ENCODE peak calls at places on chromosomes 6 and 20, in nine cellular contexts. A is CD8-positive, alpha-beta T cell; X is left ventricle myocardium inferior; R is heart right ventricle; D is lung; Z is uterus; J is GM23338; M is IMR-90; Q is transverse colon. S is an unnamed sample.

GRCh38 chr20:48772183-48772976 is 55.4 kb downstream of the PREX1 start:
- DNase-seq in M (no peak), D (peak; percentile 65), J (no peak), R (peak; percentile 70), Z (no peak), A (no peak), Q (peak; percentile 40), X (peak; percentile 63), S (no peak)

GRCh38 chr6:154500769-154501171 is 9.7 kb downstream of the CNKSR3 start:
- DNase-seq in A (no peak), X (no peak), M (no peak), Z (no peak), J (peak; percentile 72), D (no peak), R (no peak), Q (no peak), S (peak; percentile 8)

GRCh38 chr6:112470396-112470795 is 123.3 kb downstream of the RFPL4B start:
- DNase-seq in M (peak; percentile 49), A (no peak), X (no peak), D (no peak), Z (no peak), Q (no peak), R (no peak), J (no peak), S (no peak)

GRCh38 chr6:139531148-139531547 is 156.7 kb upstream of the CITED2 start:
- DNase-seq in R (no peak), Q (peak; percentile 14), A (peak; percentile 47), M (peak; percentile 62), Z (no peak), D (no peak), X (no peak), J (no peak), S (no peak)

GRCh38 chr20:5056801-5057599 is 55.7 kb upstream of the SLC23A2 start:
- DNase-seq in D (peak; percentile 34), M (peak; percentile 46), J (peak; percentile 64), R (peak; percentile 23), Q (peak; percentile 55), Z (no peak), A (peak; percentile 76), X (peak; percentile 39), S (no peak)

GRCh38 chr6:74114428-74114827 is 418.4 kb downstream of the CD109 start:
- DNase-seq in R (no peak), A (no peak), Z (no peak), X (no peak), J (no peak), Q (no peak), D (no peak), M (peak; percentile 35), S (no peak)

GRCh38 chr6:13432526-13433218 is 54.7 kb downstream of the GFOD1 start:
- DNase-seq in D (no peak), J (no peak), Z (no peak), A (no peak), Q (no peak), M (no peak), R (no peak), X (no peak), S (no peak)

GRCh38 chr20:61753196-61753942 is 312.3 kb downstream of the TAF4 start:
- DNase-seq in R (no peak), M (peak; percentile 55), X (no peak), D (no peak), Q (no peak), A (no peak), J (no peak), Z (no peak), S (no peak)

GRCh38 chr20:62305765-62306431 is 3.1 kb downstream of the ADRM1 start:
- DNase-seq in Q (no peak), X (no peak), A (no peak), M (no peak), R (peak; percentile 12), D (no peak), J (no peak), Z (no peak), S (no peak)

GRCh38 chr6:149331043-149331807 is 13.7 kb downstream of the TAB2 start:
- DNase-seq in D (no peak), M (peak; percentile 73), J (no peak), Z (no peak), A (no peak), Q (no peak), X (no peak), R (no peak), S (no peak)

GRCh38 chr6:33634986-33635385 is 13.9 kb downstream of the ITPR3 start:
- DNase-seq in D (no peak), J (no peak), X (no peak), R (no peak), Z (no peak), A (no peak), Q (no peak), M (no peak), S (no peak)

GRCh38 chr6:158172001-158172400 is 3.9 kb downstream of the GTF2H5 start:
- DNase-seq in M (no peak), A (no peak), J (no peak), Z (no peak), R (no peak), Q (no peak), D (no peak), X (no peak), S (no peak)

DNA sequence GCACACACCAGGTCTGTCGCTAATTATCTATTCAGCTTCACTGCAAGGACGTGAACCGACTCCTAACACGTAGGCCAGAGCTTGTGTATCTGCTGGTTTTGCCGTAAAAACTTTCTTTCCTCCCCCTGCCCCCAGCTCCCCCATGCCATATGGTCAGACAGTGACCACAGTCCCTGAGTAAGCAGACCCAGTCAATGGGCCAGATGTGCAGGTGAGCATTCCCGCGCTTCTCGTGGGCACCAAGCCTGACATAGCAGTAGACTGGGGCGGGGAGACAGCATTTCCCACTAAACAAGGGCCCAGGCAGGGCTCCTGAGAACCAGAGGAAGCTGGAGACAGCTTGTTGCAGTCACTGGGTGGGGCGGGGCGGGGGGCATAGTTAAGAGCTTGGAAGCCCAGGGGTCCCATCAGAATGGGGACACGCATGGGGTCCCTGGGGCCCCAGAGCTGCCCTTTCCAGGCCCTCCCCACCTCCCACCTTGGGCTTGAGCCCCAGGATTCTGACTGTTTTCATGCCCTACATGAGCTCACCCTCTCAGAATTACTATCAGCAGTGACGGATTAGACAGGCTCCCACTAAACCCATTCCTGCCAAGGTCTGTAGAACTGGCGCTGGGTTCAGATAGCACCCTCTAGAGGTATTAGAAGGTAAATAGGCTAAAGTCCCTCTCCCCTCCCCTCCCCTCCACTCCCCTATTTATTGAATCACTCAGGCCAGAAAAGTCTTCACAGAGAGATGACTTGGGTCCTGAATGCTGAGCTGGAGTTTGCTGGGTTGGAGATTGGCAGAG is 51.8 kb downstream of the CDH26 start:
- DNase-seq in M (no peak), Q (no peak), A (no peak), D (peak; percentile 25), Z (no peak), J (peak; percentile 79), X (no peak), R (no peak), S (no peak)
- TF ChIP-seq CTCF in M (no peak), Q (no peak), A (no peak), D (no peak), Z (no peak), J (peak; percentile 66), X (no peak), R (no peak), S (no peak)

DNA sequence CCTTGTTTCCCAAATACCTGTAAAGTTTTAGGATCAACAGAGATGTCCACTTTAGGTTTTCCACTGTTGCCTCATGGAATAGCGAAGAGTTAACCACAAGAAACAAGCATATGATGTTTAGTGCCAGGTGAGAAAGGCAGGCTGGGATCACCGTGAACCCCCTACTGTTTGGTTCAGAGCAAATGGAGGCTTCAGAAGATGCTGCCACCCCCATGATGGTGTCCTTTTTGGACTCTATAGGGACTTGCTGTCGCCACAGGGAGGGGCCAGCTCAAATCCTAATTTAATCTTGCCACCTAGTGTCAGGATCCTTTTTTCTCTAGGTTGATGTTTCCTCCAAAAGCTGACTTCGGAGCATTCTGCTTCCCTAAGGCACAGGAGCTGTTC is 1.9 kb upstream of the DLL1 start:
- DNase-seq in A (no peak), Z (no peak), M (no peak), D (no peak), X (no peak), Q (no peak), R (no peak), J (no peak), S (no peak)
- H3K27me3 ChIP-seq in A (peaks cover 8% of the 10 kb centered on the region), Z (peaks cover 24% of the 10 kb centered on the region), M (peaks cover 85% of the 10 kb centered on the region), D (peaks cover 3% of the 10 kb centered on the region), X (peaks cover 78% of the 10 kb centered on the region), Q (peaks cover 92% of the 10 kb centered on the region), R (peaks cover 32% of the 10 kb centered on the region), J (peaks cover 85% of the 10 kb centered on the region), S (peaks cover 24% of the 10 kb centered on the region)

DNA sequence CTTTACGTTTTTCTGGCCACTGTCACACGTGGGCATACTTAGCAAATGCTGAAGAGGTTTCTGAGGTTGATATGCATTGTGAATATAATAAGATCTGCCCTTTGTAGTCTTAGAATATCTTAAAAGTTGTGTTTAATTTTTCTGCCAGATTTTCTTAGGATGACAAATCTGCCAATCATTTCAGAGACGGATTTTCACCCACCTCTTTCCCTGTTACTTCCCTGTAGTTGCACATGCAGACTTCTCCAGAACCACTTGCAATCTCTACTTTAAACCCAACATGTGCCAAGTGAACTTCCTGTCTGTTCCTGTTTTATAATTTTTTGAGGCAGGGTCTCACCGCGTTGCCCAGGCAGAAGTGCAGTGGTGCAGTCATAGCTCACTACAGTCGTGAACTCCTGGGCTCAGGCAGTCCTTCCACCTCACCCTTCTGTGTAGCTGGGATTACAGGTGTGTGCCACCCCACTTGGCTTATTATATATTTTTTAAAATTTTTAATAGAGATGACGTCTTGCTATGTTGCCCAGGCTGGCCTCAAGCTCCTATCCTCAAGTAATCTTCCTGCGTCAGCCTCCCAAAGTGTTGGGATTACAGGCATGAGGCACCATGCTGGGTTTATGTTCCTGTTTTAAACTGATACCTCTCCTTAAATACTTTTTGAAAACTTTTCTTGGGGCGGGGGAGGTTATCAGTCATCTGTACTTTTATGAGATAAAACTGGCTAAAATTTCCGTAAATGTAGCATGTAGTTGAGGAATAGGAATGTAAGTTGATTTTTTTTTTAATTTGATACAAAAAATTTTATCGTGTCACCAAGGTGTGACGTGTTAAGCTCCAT is 2.7 kb downstream of the IGF2R start:
- DNase-seq in D (no peak), J (no peak), X (no peak), Z (no peak), A (no peak), R (no peak), Q (no peak), M (no peak), S (no peak)
- H3K4me1 ChIP-seq in D (peaks cover 29% of the 10 kb centered on the region), J (peaks cover 47% of the 10 kb centered on the region), X (peaks cover 79% of the 10 kb centered on the region), Z (peaks cover 15% of the 10 kb centered on the region), A (peaks cover 52% of the 10 kb centered on the region), R (peaks cover 71% of the 10 kb centered on the region), Q (peaks cover 17% of the 10 kb centered on the region), M (peaks cover 13% of the 10 kb centered on the region), S (peaks cover 47% of the 10 kb centered on the region)

DNA sequence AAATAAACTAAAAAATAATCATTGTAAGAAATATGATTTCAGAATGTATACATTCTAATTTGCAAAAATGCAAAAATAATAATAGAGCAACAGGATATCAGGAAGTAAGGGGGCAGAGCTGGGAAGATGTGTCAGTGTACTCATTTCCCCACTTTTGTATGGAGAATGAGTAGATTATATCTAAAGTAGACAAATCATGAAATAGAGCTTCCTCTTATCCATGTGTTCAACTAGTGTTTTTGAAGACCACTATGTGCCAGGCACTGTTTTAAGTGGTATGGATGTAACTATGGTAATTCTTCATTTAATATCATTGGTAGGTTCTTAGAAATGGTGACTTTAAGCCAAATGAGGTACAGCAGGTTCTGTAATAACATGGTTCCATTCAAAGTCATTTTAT is 17.0 kb upstream of the BMP2 start:
- DNase-seq in M (no peak), X (no peak), J (no peak), Z (no peak), Q (no peak), A (no peak), D (no peak), R (no peak), S (no peak)
- TF ChIP-seq CTCF in M (no peak), X (no peak), J (no peak), Z (no peak), Q (no peak), A (no peak), D (no peak), R (no peak), S (no peak)

S was measured in thyroid gland.